ENCODE peak calls at places on chromosomes 13 and 19, in nine cellular contexts. Q, I, G, W, R, M, P, N and X are unnamed samples.

GRCh38 chr13:60407095-60407494 is 10.1 kb downstream of the TDRD3 start:
- DNase-seq in P (no peak), N (no peak), W (no peak), M (no peak), R (no peak), Q (no peak), G (no peak), I (no peak), X (no peak)

GRCh38 chr19:38729653-38730469 is 14.4 kb downstream of the CAPN12 start:
- DNase-seq in N (no peak), I (peak; percentile 55), M (peak; percentile 54), Q (peak; percentile 44), W (peak; percentile 83), R (peak; percentile 73), G (peak; percentile 53), P (peak; percentile 57), X (peak; percentile 79)

GRCh38 chr13:35978607-35979316 is 152.4 kb downstream of the DCLK1 start:
- DNase-seq in N (no peak), G (peak; percentile 72), R (peak; percentile 20), I (peak; percentile 86), W (peak; percentile 60), M (no peak), P (peak; percentile 60), Q (peak; percentile 69), X (no peak)

GRCh38 chr19:55660404-55660803 is 5.6 kb downstream of the U2AF2 start:
- DNase-seq in P (no peak), Q (no peak), I (no peak), R (no peak), M (no peak), N (no peak), G (no peak), W (no peak), X (peak; percentile 36)

GRCh38 chr19:55231391-55232283 is 3.1 kb upstream of the TMEM86B start:
- DNase-seq in R (no peak), N (no peak), P (no peak), I (no peak), G (no peak), M (no peak), Q (no peak), W (no peak), X (peak; percentile 12)

GRCh38 chr19:42193706-42194105 is 23.8 kb downstream of the DEDD2 start:
- DNase-seq in P (no peak), R (no peak), N (no peak), W (no peak), I (peak; percentile 34), Q (peak; percentile 41), G (peak; percentile 88), M (no peak), X (no peak)

GRCh38 chr13:64546371-64546770 is 2683.8 kb downstream of the PCDH9 start:
- DNase-seq in P (no peak), I (no peak), W (no peak), Q (no peak), G (peak; percentile 6), R (no peak), M (no peak), N (no peak), X (no peak)

GRCh38 chr19:51607920-51608562 is 22.2 kb downstream of the SIGLEC5 start:
- DNase-seq in W (peak; percentile 90), M (peak; percentile 70), R (peak; percentile 81), P (peak; percentile 43), N (peak; percentile 16), I (peak; percentile 64), G (peak; percentile 90), Q (peak; percentile 70), X (peak; percentile 78)

GRCh38 chr19:8001651-8001994 is 3.8 kb downstream of the ELAVL1 start:
- DNase-seq in G (no peak), M (no peak), N (no peak), Q (no peak), W (no peak), P (no peak), R (no peak), I (no peak), X (no peak)

GRCh38 chr13:73943965-73944233 is 190.3 kb downstream of the KLF12 start:
- DNase-seq in W (no peak), G (no peak), Q (no peak), P (no peak), M (no peak), I (no peak), R (no peak), N (no peak), X (no peak)

GRCh38 chr13:43307921-43308433 is 284.6 kb downstream of the DNAJC15 start:
- DNase-seq in M (no peak), Q (peak; percentile 87), P (peak; percentile 88), N (peak; percentile 86), R (peak; percentile 54), G (peak; percentile 16), I (peak; percentile 86), W (peak; percentile 96), X (peak; percentile 76)

GRCh38 chr13:22665531-22665930 is 515.2 kb upstream of the SGCG start:
- DNase-seq in I (no peak), N (no peak), M (no peak), P (no peak), G (peak; percentile 4), R (no peak), Q (no peak), W (no peak), X (no peak)

GRCh38 chr19:29687244-29687896 is 22.1 kb downstream of the PLEKHF1 start:
- DNase-seq in Q (peak; percentile 98), W (no peak), G (peak; percentile 55), P (peak; percentile 82), R (no peak), M (no peak), N (peak; percentile 89), I (peak; percentile 99), X (no peak)

GRCh38 chr13:80009760-80010159 is 331.2 kb downstream of the SPRY2 start:
- DNase-seq in W (no peak), P (no peak), M (no peak), Q (no peak), G (no peak), I (no peak), N (no peak), R (no peak), X (no peak)

GRCh38 chr19:28876604-28877123 is 336.3 kb downstream of the UQCRFS1 start:
- DNase-seq in G (no peak), W (no peak), I (no peak), M (no peak), P (no peak), N (no peak), R (no peak), Q (no peak), X (no peak)

GRCh38 chr13:33992891-33993336 is 175.0 kb downstream of the RFC3 start:
- DNase-seq in R (peak; percentile 57), M (no peak), P (no peak), I (no peak), W (no peak), N (no peak), Q (no peak), G (no peak), X (no peak)

GRCh38 chr13:101576452-101576851 is 124.0 kb downstream of the ITGBL1 start:
- DNase-seq in N (no peak), R (no peak), Q (peak; percentile 81), I (peak; percentile 88), G (peak; percentile 74), W (no peak), M (no peak), P (no peak), X (no peak)

GRCh38 chr13:43005460-43006236 is 13.6 kb upstream of the EPSTI1 start:
- DNase-seq in W (no peak), M (no peak), I (peak; percentile 14), N (no peak), Q (peak; percentile 32), G (peak; percentile 61), P (no peak), R (no peak), X (no peak)

GRCh38 chr13:103539265-103539664 is 473.0 kb upstream of the SLC10A2 start:
- DNase-seq in N (no peak), W (no peak), Q (no peak), P (no peak), G (no peak), R (no peak), I (no peak), M (no peak), X (no peak)

GRCh38 chr13:73057284-73058025 is 1.4 kb upstream of the KLF5 start:
- DNase-seq in R (no peak), I (no peak), Q (no peak), P (no peak), G (peak; percentile 79), M (no peak), W (no peak), N (no peak), X (no peak)

GRCh38 chr13:50678464-50679162 is 164.9 kb downstream of the DLEU7 start:
- DNase-seq in M (no peak), P (no peak), G (peak; percentile 52), R (no peak), I (peak; percentile 39), N (peak; percentile 68), Q (peak; percentile 60), W (no peak), X (no peak)

GRCh38 chr19:47142779-47143178 is 12.1 kb downstream of the SAE1 start:
- DNase-seq in W (no peak), I (no peak), M (no peak), Q (no peak), P (no peak), R (no peak), G (no peak), N (no peak), X (no peak)

GRCh38 chr19:13842294-13843103 is 34.4 kb upstream of the NANOS3 start:
- DNase-seq in M (no peak), W (peak; percentile 84), I (peak; percentile 72), G (peak; percentile 83), Q (peak; percentile 65), P (peak; percentile 91), N (no peak), R (peak; percentile 36), X (peak; percentile 89)

GRCh38 chr19:5692785-5693194 is 2.7 kb downstream of the RPL36 start:
- DNase-seq in W (no peak), R (no peak), G (no peak), N (no peak), M (no peak), Q (no peak), I (no peak), P (no peak), X (no peak)
- H3K36me3 ChIP-seq in W (no peaks in the 10 kb centered on the region), R (peaks cover 75% of the 10 kb centered on the region), G (peaks cover 54% of the 10 kb centered on the region), N (peaks cover 4% of the 10 kb centered on the region), M (peaks cover 62% of the 10 kb centered on the region), Q (peaks cover 62% of the 10 kb centered on the region), I (peaks cover 49% of the 10 kb centered on the region), P (no peaks in the 10 kb centered on the region), X (peaks cover 51% of the 10 kb centered on the region)

GRCh38 chr13:37011788-37012187 is 11.2 kb downstream of the EXOSC8 start:
- DNase-seq in Q (no peak), M (no peak), W (no peak), G (no peak), N (no peak), P (no peak), I (no peak), R (no peak), X (no peak)
- H3K36me3 ChIP-seq in Q (peaks cover 27% of the 10 kb centered on the region), M (peaks cover 51% of the 10 kb centered on the region), W (no peaks in the 10 kb centered on the region), G (peaks cover 34% of the 10 kb centered on the region), N (no peaks in the 10 kb centered on the region), P (no peaks in the 10 kb centered on the region), I (peaks cover 7% of the 10 kb centered on the region), R (peaks cover 97% of the 10 kb centered on the region), X (peaks cover 60% of the 10 kb centered on the region)

GRCh38 chr19:4256563-4256962 is 9.7 kb downstream of the YJU2 start:
- DNase-seq in M (no peak), N (no peak), Q (no peak), I (no peak), G (no peak), W (no peak), P (no peak), R (no peak), X (no peak)
- H3K36me3 ChIP-seq in M (peaks cover 61% of the 10 kb centered on the region), N (peaks cover 5% of the 10 kb centered on the region), Q (peaks cover 46% of the 10 kb centered on the region), I (peaks cover 20% of the 10 kb centered on the region), G (peaks cover 9% of the 10 kb centered on the region), W (no peaks in the 10 kb centered on the region), P (no peaks in the 10 kb centered on the region), R (peaks cover 86% of the 10 kb centered on the region), X (peaks cover 50% of the 10 kb centered on the region)

GRCh38 chr19:2077398-2077797 is 18.7 kb downstream of the MOB3A start:
- DNase-seq in N (no peak), G (no peak), M (no peak), P (no peak), R (no peak), Q (no peak), W (no peak), I (no peak), X (no peak)
- H3K36me3 ChIP-seq in N (peaks cover 3% of the 10 kb centered on the region), G (peaks cover under 1% of the 10 kb centered on the region), M (no peaks in the 10 kb centered on the region), P (no peaks in the 10 kb centered on the region), R (peaks cover 89% of the 10 kb centered on the region), Q (peaks cover 64% of the 10 kb centered on the region), W (no peaks in the 10 kb centered on the region), I (peaks cover 34% of the 10 kb centered on the region), X (no peaks in the 10 kb centered on the region)